ENCODE peak calls at places on chromosomes 11 and 22, in ten cellular contexts. Z, U, Y, C, S, M, F, O, J and X are unnamed samples.

GRCh38 chr11:37504066-37504611 is 906.1 kb upstream of the RAG2 start:
- DNase-seq in Z (peak), U (no peak), Y (peak), C (no peak), S (no peak), M (peak), F (no peak), O (no peak), J (no peak), X (no peak)

GRCh38 chr11:34757026-34757451 is 136.1 kb downstream of the EHF start:
- DNase-seq in Z (no peak), U (no peak), Y (peak), C (no peak), S (no peak), M (no peak), F (no peak), O (no peak), J (no peak), X (no peak)

GRCh38 chr11:74932169-74932568 is 16.7 kb downstream of the XRRA1 start:
- DNase-seq in Z (peak), U (no peak), Y (peak), C (no peak), S (no peak), M (peak), F (no peak), O (no peak), J (no peak), X (no peak)

GRCh38 chr22:24845036-24845918 is 39.3 kb downstream of the SGSM1 start:
- DNase-seq in Z (no peak), U (no peak), Y (no peak), C (no peak), S (no peak), M (no peak), F (no peak), O (no peak), J (no peak), X (no peak)

GRCh38 chr22:35465109-35465701 is 65.3 kb downstream of the MCM5 start:
- DNase-seq in Z (no peak), U (no peak), Y (peak), C (no peak), S (no peak), M (no peak), F (no peak), O (no peak), J (peak), X (no peak)

GRCh38 chr11:77171885-77172665 is 44.0 kb downstream of the MYO7A start:
- DNase-seq in Z (no peak), U (no peak), Y (no peak), C (no peak), S (no peak), M (no peak), F (no peak), O (no peak), J (no peak), X (no peak)

GRCh38 chr22:33272180-33272579 is 214.0 kb upstream of the SYN3 start:
- DNase-seq in Z (no peak), U (no peak), Y (no peak), C (no peak), S (no peak), M (no peak), F (no peak), O (no peak), J (no peak), X (no peak)

GRCh38 chr22:33083212-33083611 is 25.0 kb upstream of the SYN3 start:
- DNase-seq in Z (no peak), U (no peak), Y (no peak), C (no peak), S (no peak), M (no peak), F (no peak), O (no peak), J (no peak), X (no peak)

GRCh38 chr11:130069684-130070108 is at the start of gene APLP2:
- DNase-seq in Z (peak), U (peak), Y (peak), C (peak), S (peak), M (peak), F (peak), O (peak), J (peak), X (peak)

GRCh38 chr22:29892757-29893156 is 9.8 kb downstream of the MTMR3 start:
- DNase-seq in Z (no peak), U (no peak), Y (no peak), C (no peak), S (no peak), M (no peak), F (no peak), O (no peak), J (no peak), X (no peak)

GRCh38 chr11:78205256-78205655 is 16.5 kb downstream of the USP35 start:
- DNase-seq in Z (no peak), U (no peak), Y (no peak), C (no peak), S (no peak), M (no peak), F (no peak), O (no peak), J (no peak), X (no peak)

GRCh38 chr11:23164022-23164421 is 303.7 kb upstream of the CCDC179 start:
- DNase-seq in Z (no peak), U (no peak), Y (no peak), C (no peak), S (no peak), M (no peak), F (no peak), O (no peak), J (no peak), X (no peak)

GRCh38 chr11:15710593-15711260 is 596.0 kb downstream of the INSC start:
- DNase-seq in Z (no peak), U (no peak), Y (no peak), C (no peak), S (no peak), M (no peak), F (no peak), O (no peak), J (no peak), X (no peak)

GRCh38 chr11:31045335-31045734 is 324.2 kb downstream of the DCDC1 start:
- DNase-seq in Z (no peak), U (no peak), Y (peak), C (peak), S (no peak), M (no peak), F (no peak), O (no peak), J (no peak), X (no peak)

GRCh38 chr22:44391026-44391425 is 78.3 kb upstream of the SHISAL1 start:
- DNase-seq in Z (no peak), U (no peak), Y (no peak), C (no peak), S (no peak), M (no peak), F (no peak), O (no peak), J (no peak), X (no peak)

GRCh38 chr11:129440028-129440630 is 64.5 kb downstream of the BARX2 start:
- DNase-seq in Z (no peak), U (no peak), Y (no peak), C (no peak), S (no peak), M (no peak), F (no peak), O (peak), J (no peak), X (no peak)

GRCh38 chr11:117514256-117514655 is 186.6 kb downstream of the CEP164 start:
- DNase-seq in Z (no peak), U (no peak), Y (no peak), C (no peak), S (no peak), M (no peak), F (no peak), O (no peak), J (no peak), X (no peak)

GRCh38 chr22:35021166-35021565 is 44.8 kb upstream of the ISX start:
- DNase-seq in Z (no peak), U (no peak), Y (no peak), C (no peak), S (no peak), M (no peak), F (no peak), O (no peak), J (no peak), X (no peak)

GRCh38 chr11:72863091-72863490 is 48.9 kb downstream of the ATG16L2 start:
- DNase-seq in Z (no peak), U (no peak), Y (no peak), C (no peak), S (no peak), M (no peak), F (no peak), O (no peak), J (no peak), X (no peak)

GRCh38 chr11:77879218-77879617 is 58.3 kb downstream of the AAMDC start:
- DNase-seq in Z (no peak), U (no peak), Y (peak), C (no peak), S (peak), M (no peak), F (no peak), O (no peak), J (no peak), X (no peak)

GRCh38 chr11:112334381-112334780 is 73.7 kb upstream of the PLET1 start:
- DNase-seq in Z (no peak), U (no peak), Y (no peak), C (no peak), S (no peak), M (no peak), F (no peak), O (no peak), J (no peak), X (no peak)